ENCODE peak calls at places on chromosomes 12 and 14, in seven cellular contexts. P is HEK293T, C is left kidney, J is upper lobe of right lung, O is AG08395, I is pancreas, V is GM23338. D is an unnamed sample.

GRCh38 chr14:65170318-65170717 is 68.0 kb upstream of the MAX start:
- DNase-seq in V (no peak), O (no peak), J (no peak), P (no peak), I (no peak), C (no peak), D (no peak)

GRCh38 chr12:43112101-43112661 is 439.8 kb downstream of the ADAMTS20 start:
- DNase-seq in C (no peak), I (no peak), O (no peak), V (no peak), J (no peak), P (no peak), D (no peak)

GRCh38 chr14:55446833-55447232 is 6.4 kb upstream of the TBPL2 start:
- DNase-seq in J (no peak), I (no peak), P (no peak), C (peak), O (peak), V (no peak), D (no peak)

GRCh38 chr14:97848351-97848980 is 1051.3 kb downstream of the VRK1 start:
- DNase-seq in I (no peak), O (no peak), C (peak), V (peak), J (no peak), P (no peak), D (peak)

GRCh38 chr14:32709072-32709471 is 229.6 kb upstream of the NPAS3 start:
- DNase-seq in P (no peak), I (no peak), O (peak), J (no peak), C (peak), V (no peak), D (no peak)

GRCh38 chr12:107448198-107448597 is 237.4 kb upstream of the PWP1 start:
- DNase-seq in O (no peak), I (no peak), C (peak), P (peak), J (no peak), V (peak), D (peak)

GRCh38 chr12:80314741-80315140 is 129.3 kb upstream of the PTPRQ start:
- DNase-seq in O (no peak), I (no peak), P (no peak), J (no peak), V (no peak), C (no peak), D (no peak)

GRCh38 chr12:77584860-77585259 is 245.8 kb upstream of the NAV3 start:
- DNase-seq in J (no peak), C (no peak), O (no peak), I (no peak), V (no peak), P (no peak), D (no peak)

GRCh38 chr12:94615284-94616216 is 34.8 kb downstream of the TMCC3 start:
- DNase-seq in P (peak), I (peak), O (peak), C (peak), V (no peak), J (no peak), D (peak)

GRCh38 chr12:69254046-69254445 is 14.7 kb downstream of the CPSF6 start:
- DNase-seq in C (peak), J (no peak), V (peak), I (no peak), P (peak), O (peak), D (peak)

GRCh38 chr12:21818627-21819026 is 44.1 kb upstream of the KCNJ8 start:
- DNase-seq in V (no peak), I (no peak), P (no peak), O (no peak), C (no peak), J (no peak), D (no peak)

GRCh38 chr12:25550186-25550585 is 2.9 kb downstream of the LMNTD1 start:
- DNase-seq in I (no peak), P (no peak), C (no peak), J (no peak), O (no peak), V (no peak), D (no peak)

GRCh38 chr12:55720894-55721444 is 776 bp downstream of the RDH5 start:
- DNase-seq in J (peak), O (peak), C (no peak), V (peak), P (no peak), I (peak), D (peak)

GRCh38 chr12:57519758-57520007 is 631 bp downstream of the DDIT3 start:
- DNase-seq in I (no peak), J (no peak), V (no peak), C (no peak), P (no peak), O (no peak), D (no peak)

GRCh38 chr12:66156654-66157053 is 13.1 kb downstream of the TMBIM4 start:
- DNase-seq in I (no peak), P (no peak), O (no peak), V (no peak), J (no peak), C (no peak), D (no peak)

GRCh38 chr12:16606936-16607335 is 974 bp upstream of the LMO3 start:
- DNase-seq in V (peak), J (no peak), O (no peak), C (peak), I (no peak), P (no peak), D (peak)

GRCh38 chr12:55745361-55746146 is 2.6 kb downstream of the GDF11 start:
- DNase-seq in C (peak), J (no peak), V (peak), O (no peak), I (no peak), P (peak), D (peak)

GRCh38 chr12:62934799-62935674 is at the start of gene PPM1H:
- DNase-seq in C (peak), P (peak), V (peak), O (peak), J (peak), I (peak), D (peak)

GRCh38 chr14:71103662-71104484 is 196.6 kb downstream of the PCNX1 start:
- DNase-seq in O (peak), C (peak), P (peak), J (no peak), I (no peak), V (peak), D (peak)

GRCh38 chr12:102551186-102551585 is 70.8 kb upstream of the IGF1 start:
- DNase-seq in I (no peak), C (no peak), J (no peak), O (no peak), V (no peak), P (no peak), D (no peak)

GRCh38 chr14:59870277-59871165 is at the start of gene RTN1:
- DNase-seq in I (peak), J (peak), O (peak), V (peak), P (peak), C (peak), D (peak)

GRCh38 chr12:75553398-75553797 is 42.0 kb upstream of the KRR1 start:
- DNase-seq in I (no peak), C (no peak), P (no peak), J (no peak), V (peak), O (peak), D (no peak)

GRCh38 chr12:119222222-119222951 is 43.7 kb downstream of the HSPB8 start:
- DNase-seq in J (no peak), P (no peak), O (no peak), C (no peak), V (no peak), I (no peak), D (no peak)

GRCh38 chr12:57460457-57461325 is 1.1 kb downstream of the GLI1 start:
- DNase-seq in J (no peak), P (no peak), O (no peak), I (no peak), C (peak), V (peak), D (peak)

GRCh38 chr12:45850302-45850701 is 120.8 kb downstream of the ARID2 start:
- DNase-seq in I (no peak), J (no peak), C (peak), V (no peak), O (no peak), P (no peak), D (no peak)

GRCh38 chr12:96108321-96108720 is 72.9 kb upstream of the LTA4H start:
- DNase-seq in I (peak), P (no peak), J (no peak), C (peak), V (peak), O (no peak), D (peak)

GRCh38 chr12:103085541-103085940 is 128.1 kb downstream of the ASCL1 start:
- DNase-seq in I (no peak), O (no peak), P (no peak), J (no peak), V (no peak), C (no peak), D (peak)

GRCh38 chr14:61553730-61554641 is 141.3 kb upstream of the HIF1A start:
- DNase-seq in I (peak), O (peak), P (no peak), J (no peak), C (no peak), V (no peak), D (peak)

GRCh38 chr12:19198272-19198671 is 68.7 kb downstream of the PLEKHA5 start:
- DNase-seq in V (no peak), C (no peak), I (no peak), J (no peak), P (no peak), O (peak), D (peak)